ENCODE peak calls at places on chromosomes 13 and 19, in seven cellular contexts. P is left colon, L is MCF 10A, R is LoVo, J is RPMI7951, A is sciatic nerve, F is iPS DF 6.9. G is an unnamed sample.

GRCh38 chr19:14450168-14450874 is 17.2 kb downstream of the PKN1 start:
- DNase-seq in P (no peak), L (peak), R (no peak), J (peak), A (no peak), F (peak), G (no peak)

GRCh38 chr19:54653181-54653809 is 9.5 kb upstream of the LILRB4 start:
- DNase-seq in P (no peak), L (peak), R (peak), J (peak), A (no peak), F (no peak), G (no peak)

GRCh38 chr19:14015454-14016035 is 9.4 kb upstream of the RFX1 start:
- DNase-seq in P (no peak), L (no peak), R (no peak), J (no peak), A (no peak), F (no peak), G (peak)

GRCh38 chr19:1941146-1942077 is at the start of gene CSNK1G2:
- DNase-seq in P (peak), L (no peak), R (no peak), J (no peak), A (no peak), F (no peak), G (no peak)

GRCh38 chr19:2266183-2266993 is 10.2 kb upstream of the JSRP1 start:
- DNase-seq in P (peak), L (peak), R (no peak), J (peak), A (peak), F (no peak), G (peak)

GRCh38 chr13:42985312-42986175 is 6.5 kb downstream of the EPSTI1 start:
- DNase-seq in P (peak), L (peak), R (peak), J (peak), A (no peak), F (no peak), G (peak)

GRCh38 chr13:80341771-80342271 is 895 bp upstream of the SPRY2 start:
- DNase-seq in P (peak), L (peak), R (peak), J (peak), A (peak), F (no peak), G (peak)

GRCh38 chr13:59423708-59424355 is 739.9 kb downstream of the DIAPH3 start:
- DNase-seq in P (no peak), L (no peak), R (no peak), J (no peak), A (no peak), F (no peak), G (no peak)

GRCh38 chr19:49833594-49833993 is 15.5 kb downstream of the MED25 start:
- DNase-seq in P (no peak), L (no peak), R (no peak), J (no peak), A (no peak), F (no peak), G (no peak)